ENCODE peak calls at places on chromosomes 11 and 22, in nine cellular contexts. F, J, E, A, C, T, W, Y and G are unnamed samples.

GRCh38 chr11:111602865-111603632 is 800 bp downstream of the SIK2 start:
- DNase-seq in C (peak; percentile 14), E (peak; percentile 71), W (no peak), F (peak; percentile 44), A (no peak), J (no peak), T (no peak), Y (peak; percentile 26), G (no peak)

GRCh38 chr22:43225609-43226008 is 38.7 kb upstream of the TTLL12 start:
- DNase-seq in C (no peak), W (no peak), E (no peak), F (no peak), Y (no peak), T (no peak), A (no peak), J (no peak), G (no peak)

GRCh38 chr11:130202009-130202817 is 42.6 kb downstream of the ST14 start:
- DNase-seq in J (no peak), E (no peak), Y (no peak), A (no peak), F (no peak), T (no peak), W (no peak), C (no peak), G (no peak)

GRCh38 chr11:34653031-34653430 is 32.1 kb downstream of the EHF start:
- DNase-seq in J (no peak), A (no peak), F (no peak), W (no peak), T (no peak), E (no peak), C (no peak), Y (no peak), G (no peak)

GRCh38 chr11:74634537-74634936 is 42.2 kb downstream of the POLD3 start:
- DNase-seq in E (peak; percentile 75), F (peak; percentile 41), A (no peak), T (no peak), W (no peak), Y (no peak), C (no peak), J (no peak), G (no peak)

GRCh38 chr11:7672960-7673723 is at the start of gene CYB5R2:
- DNase-seq in C (no peak), T (no peak), W (no peak), E (peak; percentile 50), J (no peak), F (no peak), A (no peak), Y (no peak), G (no peak)

GRCh38 chr22:37744589-37744988 is 47.7 kb downstream of the TRIOBP start:
- DNase-seq in A (no peak), Y (no peak), F (no peak), C (no peak), T (no peak), E (no peak), J (no peak), W (no peak), G (no peak)

GRCh38 chr22:44497218-44497903 is 672 bp downstream of the RTL6 start:
- DNase-seq in Y (peak; percentile 5), A (no peak), C (no peak), J (no peak), F (no peak), E (peak; percentile 16), T (no peak), W (no peak), G (no peak)

GRCh38 chr11:70158201-70158600 is 44.9 kb upstream of the FADD start:
- DNase-seq in F (no peak), W (no peak), Y (no peak), J (no peak), T (no peak), C (no peak), E (peak; percentile 45), A (no peak), G (no peak)

GRCh38 chr11:13007702-13008435 is 1.2 kb upstream of the RASSF10 start:
- DNase-seq in J (peak; percentile 62), E (no peak), A (no peak), W (no peak), Y (no peak), C (no peak), T (no peak), F (peak; percentile 44), G (no peak)

GRCh38 chr11:1750840-1751520 is 585 bp upstream of the IFITM10 start:
- DNase-seq in F (no peak), C (no peak), E (no peak), J (no peak), W (no peak), Y (no peak), T (no peak), A (no peak), G (no peak)

GRCh38 chr11:62752994-62753735 is 795 bp downstream of the ZBTB3 start:
- DNase-seq in Y (no peak), C (no peak), A (no peak), E (no peak), T (no peak), W (no peak), J (no peak), F (no peak), G (no peak)

GRCh38 chr11:59923813-59924212 is 14.4 kb upstream of the OOSP1 start:
- DNase-seq in J (no peak), C (no peak), T (no peak), Y (no peak), A (no peak), W (no peak), F (no peak), E (peak; percentile 3), G (no peak)

GRCh38 chr11:130068986-130069683 is 559 bp upstream of the APLP2 start:
- DNase-seq in W (peak; percentile 78), A (no peak), C (no peak), Y (peak; percentile 54), E (peak; percentile 72), F (no peak), J (peak; percentile 51), T (no peak), G (peak; percentile 33)

GRCh38 chr22:36221799-36222751 is 17.3 kb downstream of the APOL2 start:
- DNase-seq in A (no peak), F (no peak), Y (peak; percentile 13), E (peak; percentile 63), J (peak; percentile 36), W (no peak), C (peak; percentile 15), T (no peak), G (peak; percentile 12)

GRCh38 chr11:19805827-19806226 is 93.2 kb downstream of the NAV2 start:
- DNase-seq in C (no peak), W (no peak), J (no peak), E (no peak), A (no peak), T (no peak), F (no peak), Y (no peak), G (no peak)

GRCh38 chr22:38867496-38868285 is 4.3 kb downstream of the CBX6 start:
- DNase-seq in W (no peak), A (no peak), T (no peak), C (no peak), E (no peak), F (no peak), Y (no peak), J (no peak), G (no peak)

GRCh38 chr11:112797653-112798293 is 163.4 kb upstream of the NCAM1 start:
- DNase-seq in W (peak; percentile 79), J (no peak), Y (peak; percentile 14), C (no peak), F (peak; percentile 31), E (peak; percentile 64), A (no peak), T (peak; percentile 58), G (no peak)

GRCh38 chr11:66419825-66420224 is 1.0 kb upstream of the NPAS4 start:
- DNase-seq in Y (no peak), J (no peak), T (no peak), A (no peak), E (no peak), W (no peak), C (no peak), F (no peak), G (no peak)

GRCh38 chr11:128482512-128483191 is 104.7 kb downstream of the ETS1 start:
- DNase-seq in A (no peak), W (no peak), Y (peak; percentile 76), T (no peak), C (peak; percentile 54), J (no peak), E (peak; percentile 78), F (no peak), G (no peak)

GRCh38 chr11:57438345-57439280 is 11.7 kb upstream of the SLC43A3 start:
- DNase-seq in T (no peak), E (no peak), J (no peak), F (no peak), A (no peak), C (no peak), W (no peak), Y (no peak), G (no peak)

GRCh38 chr11:43920598-43921419 is 21.6 kb upstream of the C11orf96 start:
- DNase-seq in J (no peak), E (peak; percentile 100), A (no peak), F (no peak), T (no peak), W (peak; percentile 36), Y (no peak), C (no peak), G (peak; percentile 56)

GRCh38 chr22:27836181-27836580 is 34.6 kb upstream of the MN1 start:
- DNase-seq in W (no peak), A (no peak), T (no peak), E (no peak), Y (no peak), F (no peak), J (no peak), C (no peak), G (no peak)

GRCh38 chr22:41009222-41009948 is 58.2 kb downstream of the RBX1 start:
- DNase-seq in Y (no peak), F (no peak), C (no peak), A (no peak), W (no peak), J (peak; percentile 31), E (peak; percentile 52), T (no peak), G (no peak)

GRCh38 chr11:96001037-96001436 is 77.1 kb upstream of the MTMR2 start:
- DNase-seq in A (no peak), W (no peak), T (no peak), J (no peak), E (peak; percentile 60), F (no peak), C (no peak), Y (no peak), G (no peak)

GRCh38 chr11:28833670-28834069 is 725.5 kb downstream of the METTL15 start:
- DNase-seq in C (no peak), W (no peak), J (no peak), E (peak; percentile 96), F (no peak), A (no peak), T (no peak), Y (no peak), G (no peak)

GRCh38 chr11:38384568-38384967 is 1786.5 kb upstream of the RAG2 start:
- DNase-seq in J (no peak), T (no peak), E (peak; percentile 2), C (no peak), W (no peak), F (no peak), Y (no peak), A (no peak), G (no peak)

GRCh38 chr11:104365676-104366075 is 201.7 kb upstream of the PDGFD start:
- DNase-seq in Y (no peak), A (no peak), T (no peak), W (no peak), E (no peak), J (no peak), C (no peak), F (no peak), G (no peak)

GRCh38 chr11:83865636-83866461 is 579.7 kb upstream of the CCDC90B start:
- DNase-seq in Y (no peak), C (no peak), E (peak; percentile 59), T (no peak), A (no peak), W (no peak), J (no peak), F (no peak), G (no peak)

GRCh38 chr11:67584881-67585873 is 1.6 kb downstream of the GSTP1 start:
- DNase-seq in T (no peak), Y (no peak), W (no peak), C (no peak), J (no peak), F (no peak), E (no peak), A (no peak), G (no peak)

GRCh38 chr11:15180212-15180814 is 65.6 kb downstream of the INSC start:
- DNase-seq in A (no peak), J (no peak), F (no peak), Y (no peak), C (no peak), T (no peak), E (peak; percentile 28), W (no peak), G (no peak)